ENCODE peak calls at places on chromosomes 1 and 21, in five cellular contexts. T, K, E, A and G are unnamed samples.

GRCh38 chr1:88079036-88079435 is 605.0 kb upstream of the PKN2 start:
- DNase-seq in T (peak; percentile 46), K (no peak), E (no peak), A (no peak), G (no peak)

GRCh38 chr21:42218836-42219605 is at the start of gene ABCG1:
- DNase-seq in T (peak; percentile 42), K (no peak), E (no peak), A (no peak), G (no peak)

GRCh38 chr1:93061895-93062792 is 16.9 kb upstream of the MTF2 start:
- DNase-seq in T (peak; percentile 36), K (no peak), E (no peak), A (no peak), G (no peak)

GRCh38 chr1:1004420-1004779 is 4.5 kb upstream of the HES4 start:
- DNase-seq in T (no peak), K (no peak), E (no peak), A (no peak), G (no peak)

GRCh38 chr1:201259476-201260235 is 23.6 kb upstream of the PKP1 start:
- DNase-seq in T (no peak), K (no peak), E (no peak), A (no peak), G (no peak)

GRCh38 chr1:68051475-68051874 is 1.0 kb upstream of the DIRAS3 start:
- DNase-seq in T (peak; percentile 66), K (peak; percentile 42), E (peak; percentile 30), A (no peak), G (no peak)

GRCh38 chr1:244962140-244962539 is 97.8 kb upstream of the HNRNPU start:
- DNase-seq in T (no peak), K (no peak), E (no peak), A (no peak), G (no peak)

GRCh38 chr1:95002657-95003432 is 69.9 kb downstream of the ALG14 start:
- DNase-seq in T (no peak), K (no peak), E (no peak), A (no peak), G (no peak)

GRCh38 chr1:112011231-112011630 is 21.8 kb upstream of the KCND3 start:
- DNase-seq in T (no peak), K (no peak), E (peak; percentile 46), A (no peak), G (no peak)

GRCh38 chr1:109262231-109263010 is 13.1 kb downstream of the CELSR2 start:
- DNase-seq in T (no peak), K (no peak), E (no peak), A (no peak), G (no peak)

GRCh38 chr1:247749870-247750269 is 1.9 kb upstream of the OR14A2 start:
- DNase-seq in T (no peak), K (no peak), E (no peak), A (no peak), G (no peak)

GRCh38 chr1:36711480-36711879 is 228.8 kb upstream of the CSF3R start:
- DNase-seq in T (peak; percentile 59), K (no peak), E (no peak), A (no peak), G (no peak)

GRCh38 chr1:168373869-168374268 is 93.2 kb downstream of the TBX19 start:
- DNase-seq in T (no peak), K (no peak), E (no peak), A (no peak), G (no peak)

GRCh38 chr1:184191181-184191601 is 139.7 kb downstream of the TSEN15 start:
- DNase-seq in T (no peak), K (peak; percentile 58), E (no peak), A (no peak), G (peak; percentile 57)

GRCh38 chr1:69585666-69586065 is 17.9 kb downstream of the LRRC7 start:
- DNase-seq in T (no peak), K (no peak), E (no peak), A (no peak), G (no peak)

GRCh38 chr1:66809736-66810326 is 8.8 kb upstream of the INSL5 start:
- DNase-seq in T (no peak), K (no peak), E (no peak), A (no peak), G (no peak)

GRCh38 chr1:51214615-51215131 is 21.4 kb upstream of the RNF11 start:
- DNase-seq in T (no peak), K (peak; percentile 54), E (no peak), A (no peak), G (peak; percentile 65)

GRCh38 chr1:178361847-178362246 is 134.9 kb downstream of the CLEC20A start:
- DNase-seq in T (no peak), K (no peak), E (no peak), A (no peak), G (no peak)

GRCh38 chr1:147243228-147243685 is 773 bp downstream of the CHD1L start:
- DNase-seq in T (peak; percentile 42), K (no peak), E (no peak), A (no peak), G (peak; percentile 49)

GRCh38 chr1:165900576-165901380 is 73.4 kb downstream of the UCK2 start:
- DNase-seq in T (no peak), K (no peak), E (no peak), A (no peak), G (no peak)

GRCh38 chr1:77056525-77056924 is 162.7 kb downstream of the PIGK start:
- DNase-seq in T (no peak), K (no peak), E (peak; percentile 50), A (no peak), G (no peak)

GRCh38 chr1:6385673-6386191 is 7.8 kb downstream of the ACOT7 start:
- DNase-seq in T (peak; percentile 57), K (peak; percentile 22), E (peak; percentile 63), A (no peak), G (no peak)

GRCh38 chr1:241542199-241542907 is 10.2 kb downstream of the KMO start:
- DNase-seq in T (no peak), K (no peak), E (no peak), A (no peak), G (no peak)